ENCODE peak calls at places on chromosomes 2 and 18, in five cellular contexts. X is astrocyte of the spinal cord; L is dorsolateral prefrontal cortex; T is CD4-positive, alpha-beta T cell; P is GM10248. D is an unnamed sample.

GRCh38 chr2:65019675-65020195 is 30.5 kb downstream of the SLC1A4 start:
- DNase-seq in X (no peak), L (no peak), T (no peak), P (no peak), D (no peak)

GRCh38 chr18:2850816-2851215 is 4.0 kb downstream of the EMILIN2 start:
- DNase-seq in X (no peak), L (no peak), T (no peak), P (no peak), D (no peak)

GRCh38 chr2:126678278-126679073 is 22.5 kb downstream of the GYPC start:
- DNase-seq in X (no peak), L (no peak), T (no peak), P (no peak), D (no peak)

GRCh38 chr18:55089595-55089994 is 130.3 kb upstream of the CCDC68 start:
- DNase-seq in X (no peak), L (no peak), T (no peak), P (no peak), D (no peak)

GRCh38 chr18:3649559-3650426 is 199.8 kb downstream of the TGIF1 start:
- DNase-seq in X (peak), L (no peak), T (no peak), P (no peak), D (no peak)

GRCh38 chr2:24850944-24851343 is 57.7 kb downstream of the CENPO start:
- DNase-seq in X (no peak), L (no peak), T (no peak), P (no peak), D (peak)

GRCh38 chr2:225100269-225100668 is 58.0 kb upstream of the DOCK10 start:
- DNase-seq in X (peak), L (no peak), T (no peak), P (no peak), D (no peak)

GRCh38 chr18:57329856-57330255 is 22.5 kb upstream of the ST8SIA3 start:
- DNase-seq in X (no peak), L (no peak), T (no peak), P (no peak), D (no peak)

GRCh38 chr2:145692971-145693478 is 1173.1 kb upstream of the ZEB2 start:
- DNase-seq in X (peak), L (no peak), T (no peak), P (no peak), D (no peak)

GRCh38 chr2:112814278-112814677 is 22.3 kb downstream of the IL1B start:
- DNase-seq in X (peak), L (no peak), T (no peak), P (no peak), D (no peak)

GRCh38 chr2:80545420-80546192 is 241.1 kb upstream of the LRRTM1 start:
- DNase-seq in X (no peak), L (no peak), T (no peak), P (no peak), D (no peak)

GRCh38 chr2:165176780-165177179 is 27.1 kb downstream of the SCN3A start:
- DNase-seq in X (no peak), L (no peak), T (no peak), P (no peak), D (no peak)

GRCh38 chr2:73859721-73860586 is 31.2 kb downstream of the STAMBP start:
- DNase-seq in X (peak), L (no peak), T (no peak), P (no peak), D (no peak)

GRCh38 chr2:207073791-207074678 is 91.7 kb downstream of the KLF7 start:
- DNase-seq in X (no peak), L (no peak), T (no peak), P (peak), D (no peak)

GRCh38 chr18:34222396-34223163 is 2.1 kb downstream of the NOL4 start:
- DNase-seq in X (peak), L (no peak), T (no peak), P (peak), D (no peak)

GRCh38 chr18:55337908-55338521 is 250.0 kb downstream of the TCF4 start:
- DNase-seq in X (no peak), L (no peak), T (no peak), P (no peak), D (no peak)

GRCh38 chr2:218033590-218034496 is 31.0 kb upstream of the TNS1 start:
- DNase-seq in X (no peak), L (peak), T (no peak), P (peak), D (no peak)

GRCh38 chr18:23203891-23204432 is 68.7 kb downstream of the CABLES1 start:
- DNase-seq in X (no peak), L (no peak), T (no peak), P (no peak), D (no peak)

GRCh38 chr2:147311058-147311429 is 533.8 kb upstream of the ACVR2A start:
- DNase-seq in X (no peak), L (no peak), T (no peak), P (no peak), D (no peak)

GRCh38 chr18:731185-731584 is 18.8 kb upstream of the ENOSF1 start:
- DNase-seq in X (no peak), L (no peak), T (no peak), P (no peak), D (no peak)

GRCh38 chr2:227862227-227862740 is 9.1 kb upstream of the DAW1 start:
- DNase-seq in X (peak), L (no peak), T (no peak), P (peak), D (no peak)

GRCh38 chr2:37168217-37168981 is 11.6 kb upstream of the EIF2AK2 start:
- DNase-seq in X (peak), L (no peak), T (no peak), P (peak), D (no peak)

GRCh38 chr2:222733846-222734689 is 62.6 kb downstream of the MOGAT1 start:
- DNase-seq in X (no peak), L (peak), T (no peak), P (no peak), D (no peak)

GRCh38 chr2:38959464-38959863 is 69.8 kb downstream of the ARHGEF33 start:
- DNase-seq in X (no peak), L (no peak), T (no peak), P (no peak), D (no peak)

GRCh38 chr2:183069174-183069573 is 9.4 kb upstream of the DUSP19 start:
- DNase-seq in X (no peak), L (no peak), T (no peak), P (no peak), D (no peak)

GRCh38 chr2:66001538-66001937 is 433.4 kb upstream of the MEIS1 start:
- DNase-seq in X (no peak), L (no peak), T (no peak), P (no peak), D (no peak)

GRCh38 chr2:223590964-223591363 is 11.2 kb downstream of the SCG2 start:
- DNase-seq in X (peak), L (no peak), T (no peak), P (no peak), D (no peak)

GRCh38 chr2:191463790-191464189 is 214.1 kb upstream of the NABP1 start:
- DNase-seq in X (no peak), L (no peak), T (no peak), P (no peak), D (no peak)

GRCh38 chr2:137947714-137948336 is 16.4 kb upstream of the HNMT start:
- DNase-seq in X (peak), L (peak), T (peak), P (peak), D (no peak)
- TF ChIP-seq CTCF in X (peak), L (peak), T (no peak), P (peak), D (peak)

GRCh38 chr2:43131890-43132522 is 94.4 kb downstream of the ZFP36L2 start:
- DNase-seq in X (no peak), L (no peak), T (no peak), P (peak), D (no peak)

GRCh38 chr2:43129676-43130547 is 96.5 kb downstream of the ZFP36L2 start:
- DNase-seq in X (no peak), L (no peak), T (no peak), P (peak), D (no peak)

GRCh38 chr2:43132523-43133301 is 93.7 kb downstream of the ZFP36L2 start:
- DNase-seq in X (no peak), L (no peak), T (no peak), P (peak), D (no peak)

GRCh38 chr2:43130548-43130875 is 95.9 kb downstream of the ZFP36L2 start:
- DNase-seq in X (no peak), L (no peak), T (no peak), P (peak), D (no peak)

DNA sequence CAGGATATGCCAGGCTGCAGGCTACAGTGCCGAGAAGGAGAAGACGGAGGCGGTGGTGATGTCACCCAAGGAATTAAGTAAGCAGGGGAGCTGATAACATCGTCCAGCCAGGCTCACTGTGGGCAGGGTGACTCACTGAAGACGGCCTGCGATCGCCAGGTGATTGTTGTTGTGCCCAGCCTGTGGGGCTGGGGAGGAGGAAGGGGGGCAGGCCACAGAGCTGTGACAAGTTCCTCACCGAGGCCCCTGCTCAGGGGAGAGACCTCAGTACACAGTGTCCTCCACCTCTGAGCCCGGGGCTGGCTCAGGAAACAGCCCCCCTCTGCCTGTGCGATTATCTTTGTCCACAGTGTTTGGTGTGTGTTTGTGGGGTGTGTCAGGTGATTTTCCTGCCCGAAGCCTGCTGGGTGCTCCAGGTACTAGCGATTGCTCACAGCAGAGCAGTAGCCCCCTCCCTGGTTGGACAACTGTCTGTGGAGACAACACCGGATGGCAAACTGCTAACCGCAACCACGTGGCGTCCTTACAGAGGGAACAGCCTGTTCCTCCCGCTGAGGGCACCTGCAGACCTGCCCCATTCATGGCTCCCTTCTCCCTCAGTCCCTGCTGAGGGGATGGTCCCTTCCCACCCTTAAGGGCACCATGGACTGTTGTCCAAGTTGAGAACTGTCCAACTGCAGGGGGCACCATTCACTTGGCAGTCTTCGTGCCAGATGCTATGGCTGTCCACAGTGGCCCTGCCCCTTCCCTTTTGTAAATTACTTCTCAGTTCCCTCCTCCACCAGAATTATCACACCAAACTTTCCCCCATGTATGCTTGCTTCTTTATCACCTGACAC is 95.1 kb downstream of the ZFP36L2 start:
- DNase-seq in X (peak), L (peak), T (peak), P (peak), D (no peak)
- TF ChIP-seq CTCF in X (peak), L (no peak), T (peak), P (peak), D (peak)

GRCh38 chr2:9110893-9111569 is 95.6 kb upstream of the ASAP2 start:
- DNase-seq in X (peak), L (no peak), T (no peak), P (no peak), D (no peak)
- TF ChIP-seq CTCF in X (peak), L (no peak), T (no peak), P (peak), D (peak)

GRCh38 chr18:7561907-7562460 is 5.1 kb upstream of the PTPRM start:
- DNase-seq in X (no peak), L (no peak), T (no peak), P (no peak), D (no peak)

GRCh38 chr18:7559709-7560319 is 7.3 kb upstream of the PTPRM start:
- DNase-seq in X (no peak), L (no peak), T (no peak), P (no peak), D (no peak)

GRCh38 chr18:7558769-7559168 is 8.3 kb upstream of the PTPRM start:
- DNase-seq in X (no peak), L (no peak), T (no peak), P (no peak), D (no peak)

GRCh38 chr18:7565677-7566076 is 1.4 kb upstream of the PTPRM start:
- DNase-seq in X (no peak), L (no peak), T (no peak), P (no peak), D (no peak)

DNA sequence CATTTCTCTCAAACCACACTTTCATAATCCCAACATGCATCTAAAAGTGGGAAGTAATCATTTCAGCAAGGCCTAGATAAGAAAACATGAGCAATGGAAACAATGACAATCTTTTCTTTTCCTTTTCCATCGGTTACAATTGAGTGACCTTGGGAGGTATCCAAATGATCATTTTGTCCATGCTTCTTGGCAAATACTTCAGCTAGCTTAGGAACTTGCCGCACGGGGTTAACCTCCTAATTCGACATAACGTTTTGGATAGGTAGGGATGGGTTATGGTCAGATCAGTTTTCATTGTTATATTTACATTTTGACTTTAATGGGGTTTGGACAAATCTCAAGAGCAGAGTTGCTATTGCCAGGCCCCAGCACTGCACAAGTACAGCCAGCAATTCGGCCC is 4.6 kb upstream of the PTPRM start:
- DNase-seq in X (no peak), L (no peak), T (no peak), P (no peak), D (no peak)
- TF ChIP-seq CTCF in X (no peak), L (no peak), T (no peak), P (no peak), D (no peak)

GRCh38 chr2:101036562-101036961 is 34.5 kb downstream of the RPL31 start:
- DNase-seq in X (peak), L (no peak), T (no peak), P (peak), D (no peak)
- TF ChIP-seq CTCF in X (peak), L (peak), T (peak), P (peak), D (peak)

GRCh38 chr2:9782197-9782719 is 61.0 kb upstream of the TAF1B start:
- DNase-seq in X (no peak), L (no peak), T (peak), P (no peak), D (no peak)
- TF ChIP-seq CTCF in X (no peak), L (no peak), T (no peak), P (no peak), D (peak)

GRCh38 chr2:86021396-86022378 is 84.0 kb downstream of the POLR1A start:
- DNase-seq in X (no peak), L (no peak), T (no peak), P (no peak), D (peak)
- TF ChIP-seq CTCF in X (no peak), L (no peak), T (no peak), P (no peak), D (no peak)

GRCh38 chr2:143843696-143844095 is 676.2 kb downstream of the ZEB2 start:
- DNase-seq in X (no peak), L (no peak), T (no peak), P (no peak), D (no peak)

GRCh38 chr2:143840601-143841000 is 679.3 kb downstream of the ZEB2 start:
- DNase-seq in X (no peak), L (no peak), T (no peak), P (no peak), D (no peak)

GRCh38 chr2:143842836-143843235 is 677.1 kb downstream of the ZEB2 start:
- DNase-seq in X (no peak), L (no peak), T (no peak), P (no peak), D (no peak)

GRCh38 chr2:143839456-143839855 is 680.5 kb downstream of the ZEB2 start:
- DNase-seq in X (no peak), L (no peak), T (no peak), P (no peak), D (no peak)

DNA sequence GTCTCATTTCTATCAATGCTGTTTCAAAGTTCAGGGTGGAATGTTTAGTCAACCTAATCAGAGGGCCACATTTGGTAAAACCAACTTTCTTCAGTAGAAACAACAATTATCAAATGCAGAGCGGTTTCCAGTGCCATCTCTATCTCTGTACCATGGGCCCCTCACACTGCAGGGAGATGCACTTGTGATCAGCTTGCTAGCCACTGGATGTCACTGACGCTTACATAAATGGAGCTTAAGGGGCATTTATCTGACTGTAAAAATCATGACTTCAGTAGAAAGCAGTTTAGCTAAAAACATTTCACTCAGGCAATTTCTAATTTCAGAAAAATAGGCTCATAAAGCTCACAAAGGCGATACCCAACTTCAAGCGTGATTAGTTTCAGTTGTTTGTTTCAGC is 678.0 kb downstream of the ZEB2 start:
- DNase-seq in X (peak), L (no peak), T (no peak), P (no peak), D (no peak)
- TF ChIP-seq CTCF in X (peak), L (no peak), T (no peak), P (no peak), D (peak)

DNA sequence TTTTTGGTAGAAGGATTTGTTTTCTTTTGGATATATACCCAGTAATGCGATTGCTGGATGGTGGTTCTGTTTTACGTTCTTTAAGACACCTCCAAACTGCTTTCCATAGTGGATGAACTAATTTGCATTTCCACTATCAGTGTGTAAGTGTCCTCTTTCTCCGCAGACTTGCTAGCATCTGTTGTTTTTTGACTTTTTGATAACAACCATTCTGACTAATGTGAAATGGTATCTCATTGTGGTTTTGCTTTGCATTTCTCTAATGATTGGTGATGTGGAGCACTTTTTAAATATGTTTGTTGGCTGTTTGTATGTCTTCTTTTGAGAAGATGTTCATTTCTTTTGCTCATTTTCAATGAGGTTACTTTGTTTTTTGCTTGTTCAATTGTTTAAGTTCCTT is 260.9 kb upstream of the CWC22 start:
- DNase-seq in X (no peak), L (no peak), T (no peak), P (no peak), D (no peak)
- TF ChIP-seq CTCF in X (no peak), L (no peak), T (no peak), P (no peak), D (no peak)